ENCODE peak calls at places on chromosome 5, in six cellular contexts. A, M, W, O, I and Q are unnamed samples.

GRCh38 chr5:138275379-138275782 is 960 bp upstream of the GFRA3 start:
- DNase-seq in O (no peak), W (peak), A (no peak), I (no peak), M (no peak), Q (no peak)

GRCh38 chr5:128082551-128083032 is 974 bp upstream of the SLC12A2 start:
- DNase-seq in O (peak), A (no peak), M (no peak), I (no peak), W (no peak), Q (no peak)

GRCh38 chr5:122145906-122146305 is 16.6 kb downstream of the ZNF474 start:
- DNase-seq in I (no peak), M (no peak), O (no peak), W (no peak), A (no peak), Q (no peak)

GRCh38 chr5:143218563-143219170 is 184.8 kb downstream of the NR3C1 start:
- DNase-seq in O (no peak), M (no peak), W (no peak), A (no peak), I (no peak), Q (no peak)

GRCh38 chr5:178624626-178625546 is 2.0 kb downstream of the CLK4 start:
- DNase-seq in M (no peak), I (no peak), A (no peak), W (no peak), O (no peak), Q (no peak)

GRCh38 chr5:143524338-143524929 is 120.9 kb upstream of the NR3C1 start:
- DNase-seq in A (no peak), O (no peak), I (no peak), M (no peak), W (no peak), Q (no peak)

GRCh38 chr5:128144491-128144890 is 60.9 kb downstream of the SLC12A2 start:
- DNase-seq in M (no peak), W (peak), A (no peak), O (no peak), I (no peak), Q (no peak)

GRCh38 chr5:6758201-6758600 is 45.0 kb downstream of the TENT4A start:
- DNase-seq in I (no peak), O (no peak), W (no peak), M (no peak), A (no peak), Q (no peak)

GRCh38 chr5:131973089-131973712 is 27.7 kb upstream of the MEIKIN start:
- DNase-seq in I (no peak), W (no peak), O (no peak), M (peak), A (no peak), Q (no peak)

GRCh38 chr5:128084228-128085167 is 932 bp downstream of the SLC12A2 start:
- DNase-seq in I (peak), O (no peak), W (no peak), A (peak), M (peak), Q (peak)

GRCh38 chr5:179793470-179794139 is at the start of gene LTC4S:
- DNase-seq in O (no peak), W (no peak), A (no peak), I (no peak), M (no peak), Q (no peak)
- TF ChIP-seq POLR2AphosphoS5 in O (no peak), W (no peak), A (no peak), I (no peak), M (no peak), Q (no peak)

DNA sequence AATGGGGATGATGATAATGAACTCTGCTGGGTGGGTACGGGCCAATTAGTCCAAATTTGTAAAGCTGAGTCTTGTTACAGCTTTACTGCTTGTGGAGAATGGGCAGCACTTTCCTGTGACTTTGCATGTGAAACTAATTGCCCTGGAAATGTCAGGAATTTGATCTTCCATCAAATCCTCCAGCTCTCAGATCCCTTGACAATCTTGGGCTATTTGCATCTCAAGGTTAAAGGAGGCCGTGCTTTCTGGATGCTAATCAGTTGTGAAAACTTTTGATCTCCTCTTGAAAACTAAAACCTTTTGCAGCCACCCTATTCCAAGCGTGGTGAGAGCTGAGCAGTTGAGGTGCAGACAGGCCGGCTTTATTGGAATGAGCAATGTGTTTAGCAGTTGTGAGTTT is 68.0 kb upstream of the CLINT1 start:
- DNase-seq in W (no peak), I (no peak), A (no peak), M (no peak), O (no peak), Q (no peak)
- TF ChIP-seq TAF1 in W (no peak), I (no peak), A (no peak), M (no peak), O (no peak), Q (no peak)

DNA sequence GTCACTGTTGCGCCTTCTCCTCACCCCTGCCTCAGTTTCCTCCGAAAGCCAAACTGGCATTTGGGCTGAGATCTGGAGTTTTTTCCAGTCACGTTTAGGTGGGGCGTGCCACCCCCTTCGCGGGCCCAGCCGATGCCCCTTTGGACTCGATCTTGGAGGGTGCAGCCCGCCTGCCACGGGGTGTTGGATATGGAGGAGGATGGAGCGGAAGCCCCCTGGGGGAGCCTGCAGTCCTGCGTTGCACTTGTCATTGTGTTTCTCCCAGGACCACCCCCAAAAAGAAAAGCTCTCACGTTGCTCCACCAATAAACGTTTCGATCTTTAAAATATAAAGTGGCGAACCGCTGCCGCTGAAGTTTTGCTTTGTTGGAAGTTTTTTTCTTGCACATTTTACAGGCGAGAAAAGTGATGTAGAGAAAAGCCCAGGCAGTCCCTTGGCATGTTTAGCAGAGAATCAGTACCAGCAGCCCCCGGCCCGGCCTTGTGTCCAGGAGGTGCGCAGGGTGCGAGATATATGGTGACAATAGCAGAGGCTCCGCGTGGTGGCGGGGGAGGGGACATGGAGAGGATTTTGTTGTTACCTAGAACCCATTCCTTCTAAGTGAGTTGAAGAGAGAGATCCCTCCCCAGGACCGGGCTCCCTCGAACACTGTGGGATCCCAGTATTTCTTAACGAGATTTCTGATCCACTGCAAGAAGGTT is 681 bp downstream of the F2R start:
- DNase-seq in O (no peak), A (no peak), W (no peak), I (peak), M (peak), Q (no peak)
- TF ChIP-seq POLR2A in O (no peak), A (no peak), W (no peak), I (no peak), M (no peak), Q (no peak)

GRCh38 chr5:119322312-119322947 is 33.4 kb upstream of the TNFAIP8 start:
- DNase-seq in W (no peak), M (no peak), A (no peak), O (no peak), I (peak), Q (no peak)

GRCh38 chr5:119322948-119323629 is 32.7 kb upstream of the TNFAIP8 start:
- DNase-seq in O (no peak), I (no peak), A (no peak), M (no peak), W (no peak), Q (no peak)

GRCh38 chr5:119321569-119322311 is 34.1 kb upstream of the TNFAIP8 start:
- DNase-seq in M (no peak), O (no peak), I (peak), W (no peak), A (no peak), Q (no peak)

GRCh38 chr5:119324842-119325241 is 31.0 kb upstream of the TNFAIP8 start:
- DNase-seq in W (no peak), O (no peak), I (no peak), M (no peak), A (no peak), Q (no peak)

DNA sequence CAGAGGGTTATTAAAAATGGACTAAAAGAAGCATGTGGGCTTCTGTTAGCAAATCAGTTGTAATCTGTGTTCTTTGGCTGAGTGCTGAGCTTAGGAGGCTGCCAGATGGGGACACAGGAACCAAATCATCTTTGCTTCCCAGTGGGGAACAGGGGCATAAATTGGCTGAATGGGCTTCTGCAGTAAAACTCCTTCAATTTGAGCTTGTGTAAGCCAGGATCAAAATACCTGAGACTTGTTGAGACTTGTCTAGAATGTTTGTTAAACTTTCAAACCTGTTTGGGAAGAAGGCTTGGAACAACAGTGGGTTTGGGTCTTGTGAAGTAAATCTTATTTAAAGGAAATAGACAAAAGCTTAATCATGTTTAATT is 32.2 kb upstream of the TNFAIP8 start:
- DNase-seq in O (no peak), W (no peak), I (no peak), A (no peak), M (no peak), Q (no peak)
- TF ChIP-seq POLR2AphosphoS5 in O (no peak), W (no peak), I (no peak), A (no peak), M (no peak), Q (no peak)